ENCODE peak calls at places on chromosomes 3 and 15, in five cellular contexts. D, K, Z, B and H are unnamed samples.

GRCh38 chr15:63856711-63857458 is 23.1 kb upstream of the HERC1 start:
- DNase-seq in D (no peak), K (peak), B (no peak), Z (peak), H (peak)

GRCh38 chr3:190870125-190870524 is 7.6 kb upstream of the GMNC start:
- DNase-seq in Z (no peak), K (no peak), B (no peak), D (no peak), H (no peak)

GRCh38 chr3:161339517-161340500 is 31.5 kb downstream of the SPTSSB start:
- DNase-seq in B (no peak), Z (no peak), K (no peak), D (no peak), H (no peak)

GRCh38 chr3:12831582-12831866 is 9.8 kb downstream of the RPL32 start:
- DNase-seq in Z (no peak), D (no peak), K (peak), B (no peak), H (no peak)

GRCh38 chr3:126030455-126030854 is 53.5 kb downstream of the SLC41A3 start:
- DNase-seq in B (no peak), K (no peak), D (no peak), Z (no peak), H (no peak)

GRCh38 chr3:149706905-149707304 is 45.4 kb downstream of the COMMD2 start:
- DNase-seq in K (no peak), D (no peak), Z (no peak), B (no peak), H (no peak)

GRCh38 chr3:23455775-23456174 is 252.6 kb downstream of the UBE2E2 start:
- DNase-seq in K (peak), D (no peak), B (no peak), Z (no peak), H (peak)

GRCh38 chr3:24185738-24186384 is 240.8 kb downstream of the NR1D2 start:
- DNase-seq in D (no peak), B (peak), Z (peak), K (peak), H (peak)

GRCh38 chr3:73270839-73271483 is 209.5 kb downstream of the EBLN2 start:
- DNase-seq in K (peak), D (no peak), Z (no peak), B (no peak), H (no peak)

GRCh38 chr3:58711871-58712270 is 45.3 kb upstream of the FAM3D start:
- DNase-seq in K (no peak), D (no peak), B (no peak), Z (no peak), H (peak)

GRCh38 chr3:188465311-188465710 is 311.4 kb downstream of the LPP start:
- DNase-seq in B (no peak), D (no peak), Z (no peak), K (no peak), H (peak)

GRCh38 chr15:47035756-47036155 is 681.5 kb upstream of the SEMA6D start:
- DNase-seq in D (no peak), Z (no peak), B (no peak), K (no peak), H (no peak)

GRCh38 chr3:45953536-45953935 is 10.3 kb downstream of the CXCR6 start:
- DNase-seq in K (no peak), D (no peak), B (no peak), Z (no peak), H (no peak)

GRCh38 chr3:25044762-25045161 is 383.3 kb upstream of the RARB start:
- DNase-seq in K (no peak), Z (no peak), D (no peak), B (no peak), H (no peak)

GRCh38 chr3:28859897-28860296 is 421.0 kb upstream of the RBMS3 start:
- DNase-seq in B (no peak), D (no peak), K (no peak), Z (no peak), H (no peak)

GRCh38 chr15:84731774-84732173 is 15.8 kb upstream of the SEC11A start:
- DNase-seq in D (no peak), Z (no peak), B (no peak), K (peak), H (peak)

GRCh38 chr3:98185180-98185579 is 18.7 kb downstream of the OR5H15 start:
- DNase-seq in Z (no peak), B (no peak), K (no peak), D (no peak), H (peak)

GRCh38 chr15:67501177-67501835 is 19.6 kb upstream of the C15orf61 start:
- DNase-seq in D (no peak), B (no peak), Z (peak), K (peak), H (peak)

GRCh38 chr3:174581551-174581950 is 277.6 kb upstream of the NAALADL2 start:
- DNase-seq in K (no peak), B (no peak), Z (peak), D (no peak), H (peak)

GRCh38 chr3:192915724-192916123 is 1.9 kb downstream of the MB21D2 start:
- DNase-seq in Z (peak), D (no peak), K (no peak), B (no peak), H (peak)

GRCh38 chr3:30996467-30996866 is 102.0 kb upstream of the GADL1 start:
- DNase-seq in B (no peak), Z (no peak), D (no peak), K (no peak), H (no peak)

GRCh38 chr3:180180795-180181194 is 144.1 kb upstream of the PEX5L start:
- DNase-seq in K (no peak), D (no peak), B (no peak), Z (no peak), H (peak)

GRCh38 chr3:73568371-73568862 is 56.3 kb downstream of the PDZRN3 start:
- DNase-seq in K (no peak), B (no peak), D (no peak), Z (no peak), H (no peak)

GRCh38 chr3:32791833-32792232 is 26.0 kb upstream of the TRIM71 start:
- DNase-seq in Z (no peak), K (no peak), B (no peak), D (no peak), H (peak)

GRCh38 chr3:13073042-13073906 is at the start of gene IQSEC1:
- DNase-seq in B (peak), Z (no peak), K (peak), D (peak), H (no peak)

GRCh38 chr3:167198949-167199348 is 181.1 kb downstream of the ZBBX start:
- DNase-seq in Z (no peak), D (no peak), K (no peak), B (no peak), H (no peak)

GRCh38 chr15:65583701-65584100 is 27.2 kb downstream of the INTS14 start:
- DNase-seq in Z (peak), K (no peak), B (peak), D (no peak), H (peak)

GRCh38 chr3:13221491-13221890 is 148.3 kb upstream of the IQSEC1 start:
- DNase-seq in K (no peak), D (no peak), B (no peak), Z (no peak), H (no peak)

GRCh38 chr15:94972314-94972713 is 741.0 kb downstream of the MCTP2 start:
- DNase-seq in K (peak), B (no peak), Z (peak), D (no peak), H (peak)